ENCODE peak calls at places on chromosome 2, in seven cellular contexts. One of them, this sample, is unnamed.

GRCh38 chr2:121705958-121706357 is 30.7 kb downstream of the NIFK start:
- DNase-seq in GM03348: no peak
- DNase-seq in GM13976: no peak
- DNase-seq in neural progenitor cell: no peak
- DNase-seq in HCEC 1CT: no peak
- DNase-seq in kidney: no peak
- DNase-seq in ecto neural progenitor cell: no peak
- DNase-seq in this sample: no peak

GRCh38 chr2:152962446-152962845 is 244.0 kb downstream of the ARL6IP6 start:
- DNase-seq in GM03348: no peak
- DNase-seq in GM13976: no peak
- DNase-seq in neural progenitor cell: no peak
- DNase-seq in HCEC 1CT: no peak
- DNase-seq in kidney: no peak
- DNase-seq in ecto neural progenitor cell: no peak
- DNase-seq in this sample: no peak

GRCh38 chr2:235666240-235666781 is 172.5 kb downstream of the AGAP1 start:
- DNase-seq in GM03348: peak
- DNase-seq in GM13976: no peak
- DNase-seq in neural progenitor cell: peak
- DNase-seq in HCEC 1CT: peak
- DNase-seq in kidney: no peak
- DNase-seq in ecto neural progenitor cell: no peak
- DNase-seq in this sample: peak

GRCh38 chr2:80145499-80145898 is 159.1 kb downstream of the LRRTM1 start:
- DNase-seq in GM03348: no peak
- DNase-seq in GM13976: no peak
- DNase-seq in neural progenitor cell: no peak
- DNase-seq in HCEC 1CT: no peak
- DNase-seq in kidney: no peak
- DNase-seq in ecto neural progenitor cell: no peak
- DNase-seq in this sample: no peak

GRCh38 chr2:61520261-61520660 is 17.9 kb downstream of the XPO1 start:
- DNase-seq in GM03348: no peak
- DNase-seq in GM13976: no peak
- DNase-seq in neural progenitor cell: no peak
- DNase-seq in HCEC 1CT: no peak
- DNase-seq in kidney: no peak
- DNase-seq in ecto neural progenitor cell: no peak
- DNase-seq in this sample: no peak

GRCh38 chr2:238108423-238109201 is 8.5 kb downstream of the ESPNL start:
- DNase-seq in GM03348: no peak
- DNase-seq in GM13976: no peak
- DNase-seq in neural progenitor cell: peak
- DNase-seq in HCEC 1CT: no peak
- DNase-seq in kidney: peak
- DNase-seq in ecto neural progenitor cell: peak
- DNase-seq in this sample: peak

GRCh38 chr2:236164201-236164982 is 3.8 kb downstream of the GBX2 start:
- DNase-seq in GM03348: peak
- DNase-seq in GM13976: peak
- DNase-seq in neural progenitor cell: peak
- DNase-seq in HCEC 1CT: no peak
- DNase-seq in kidney: peak
- DNase-seq in ecto neural progenitor cell: peak
- DNase-seq in this sample: peak

GRCh38 chr2:20178404-20179178 is 46.3 kb downstream of the SDC1 start:
- DNase-seq in GM03348: no peak
- DNase-seq in GM13976: no peak
- DNase-seq in neural progenitor cell: no peak
- DNase-seq in HCEC 1CT: no peak
- DNase-seq in kidney: no peak
- DNase-seq in ecto neural progenitor cell: no peak
- DNase-seq in this sample: no peak

GRCh38 chr2:3625186-3625585 is 30.3 kb downstream of the COLEC11 start:
- DNase-seq in GM03348: no peak
- DNase-seq in GM13976: no peak
- DNase-seq in neural progenitor cell: no peak
- DNase-seq in HCEC 1CT: no peak
- DNase-seq in kidney: peak
- DNase-seq in ecto neural progenitor cell: no peak
- DNase-seq in this sample: peak

GRCh38 chr2:71876542-71877451 is 270.9 kb downstream of the CYP26B1 start:
- DNase-seq in GM03348: no peak
- DNase-seq in GM13976: no peak
- DNase-seq in neural progenitor cell: no peak
- DNase-seq in HCEC 1CT: peak
- DNase-seq in kidney: no peak
- DNase-seq in ecto neural progenitor cell: no peak
- DNase-seq in this sample: no peak

GRCh38 chr2:39898934-39899333 is 119.9 kb upstream of the THUMPD2 start:
- DNase-seq in GM03348: no peak
- DNase-seq in GM13976: no peak
- DNase-seq in neural progenitor cell: no peak
- DNase-seq in HCEC 1CT: no peak
- DNase-seq in kidney: no peak
- DNase-seq in ecto neural progenitor cell: no peak
- DNase-seq in this sample: no peak

GRCh38 chr2:32752952-32753351 is 125.1 kb downstream of the TTC27 start:
- DNase-seq in GM03348: no peak
- DNase-seq in GM13976: no peak
- DNase-seq in neural progenitor cell: no peak
- DNase-seq in HCEC 1CT: no peak
- DNase-seq in kidney: no peak
- DNase-seq in ecto neural progenitor cell: no peak
- DNase-seq in this sample: no peak